ENCODE peak calls at places on chromosomes 13 and 19, in five cellular contexts. K is skeletal muscle cell, C is SK-N-SH, A is breast epithelium, H is tibial artery. Z is an unnamed sample.

GRCh38 chr13:37198629-37199028 is 93.2 kb upstream of the CSNK1A1L start:
- DNase-seq in H (no peak), C (no peak), A (no peak), K (no peak), Z (no peak)

GRCh38 chr19:42635233-42635539 is 40.5 kb upstream of the CEACAM8 start:
- DNase-seq in A (no peak), H (no peak), K (no peak), C (no peak), Z (no peak)

GRCh38 chr13:84025828-84026227 is 143.6 kb upstream of the SLITRK1 start:
- DNase-seq in K (no peak), C (no peak), H (no peak), A (no peak), Z (no peak)

GRCh38 chr13:29494520-29494919 is 101.0 kb downstream of the SLC7A1 start:
- DNase-seq in K (no peak), H (no peak), A (no peak), C (no peak), Z (no peak)

GRCh38 chr19:34365463-34366401 is 736 bp downstream of the GPI start:
- DNase-seq in K (no peak), C (peak), H (peak), A (no peak), Z (no peak)

GRCh38 chr13:50384724-50385123 is 369.5 kb downstream of the KCNRG start:
- DNase-seq in H (no peak), A (no peak), C (no peak), K (no peak), Z (no peak)

GRCh38 chr19:29812080-29812880 is 489 bp downstream of the CCNE1 start:
- DNase-seq in C (peak), H (peak), K (no peak), A (no peak), Z (no peak)

GRCh38 chr13:94112227-94112626 is 367.3 kb downstream of the DCT start:
- DNase-seq in H (no peak), C (no peak), K (peak), A (no peak), Z (no peak)

GRCh38 chr19:17327654-17328516 is 6.8 kb downstream of the ANO8 start:
- DNase-seq in C (peak), H (no peak), K (no peak), A (peak), Z (no peak)

GRCh38 chr19:17454579-17454978 is 6.1 kb upstream of the TMEM221 start:
- DNase-seq in C (peak), A (no peak), K (no peak), H (no peak), Z (no peak)

GRCh38 chr19:34960103-34960805 is 3.8 kb downstream of the ZNF792 start:
- DNase-seq in C (no peak), A (no peak), H (no peak), K (no peak), Z (no peak)

GRCh38 chr13:101647760-101648159 is 195.3 kb downstream of the ITGBL1 start:
- DNase-seq in C (no peak), K (no peak), H (no peak), A (no peak), Z (no peak)

GRCh38 chr13:46210362-46211083 is 1.2 kb upstream of the LRRC63 start:
- DNase-seq in K (no peak), A (no peak), H (no peak), C (no peak), Z (no peak)

GRCh38 chr13:114049026-114049425 is 75.2 kb upstream of the C13orf46 start:
- DNase-seq in K (no peak), A (no peak), C (no peak), H (no peak), Z (no peak)

GRCh38 chr19:49333426-49334288 is 1.5 kb upstream of the CD37 start:
- DNase-seq in K (no peak), A (peak), C (no peak), H (peak), Z (no peak)

GRCh38 chr13:111007209-111007608 is 92.3 kb upstream of the ANKRD10 start:
- DNase-seq in H (no peak), A (no peak), K (no peak), C (no peak), Z (no peak)

GRCh38 chr13:113400621-113401451 is 36.9 kb upstream of the GRTP1 start:
- DNase-seq in H (peak), K (no peak), C (no peak), A (no peak), Z (no peak)

GRCh38 chr13:41267106-41267505 is 3.7 kb upstream of the MTRF1 start:
- DNase-seq in C (no peak), H (no peak), A (no peak), K (no peak), Z (no peak)

GRCh38 chr13:100210966-100211710 is 122.2 kb downstream of the PCCA start:
- DNase-seq in H (no peak), C (no peak), A (no peak), K (no peak), Z (no peak)

GRCh38 chr13:77760893-77761292 is 63.4 kb downstream of the SLAIN1 start:
- DNase-seq in C (no peak), K (no peak), A (peak), H (no peak), Z (no peak)

GRCh38 chr13:94065741-94066140 is 413.7 kb downstream of the DCT start:
- DNase-seq in H (no peak), C (peak), A (no peak), K (no peak), Z (no peak)

DNA sequence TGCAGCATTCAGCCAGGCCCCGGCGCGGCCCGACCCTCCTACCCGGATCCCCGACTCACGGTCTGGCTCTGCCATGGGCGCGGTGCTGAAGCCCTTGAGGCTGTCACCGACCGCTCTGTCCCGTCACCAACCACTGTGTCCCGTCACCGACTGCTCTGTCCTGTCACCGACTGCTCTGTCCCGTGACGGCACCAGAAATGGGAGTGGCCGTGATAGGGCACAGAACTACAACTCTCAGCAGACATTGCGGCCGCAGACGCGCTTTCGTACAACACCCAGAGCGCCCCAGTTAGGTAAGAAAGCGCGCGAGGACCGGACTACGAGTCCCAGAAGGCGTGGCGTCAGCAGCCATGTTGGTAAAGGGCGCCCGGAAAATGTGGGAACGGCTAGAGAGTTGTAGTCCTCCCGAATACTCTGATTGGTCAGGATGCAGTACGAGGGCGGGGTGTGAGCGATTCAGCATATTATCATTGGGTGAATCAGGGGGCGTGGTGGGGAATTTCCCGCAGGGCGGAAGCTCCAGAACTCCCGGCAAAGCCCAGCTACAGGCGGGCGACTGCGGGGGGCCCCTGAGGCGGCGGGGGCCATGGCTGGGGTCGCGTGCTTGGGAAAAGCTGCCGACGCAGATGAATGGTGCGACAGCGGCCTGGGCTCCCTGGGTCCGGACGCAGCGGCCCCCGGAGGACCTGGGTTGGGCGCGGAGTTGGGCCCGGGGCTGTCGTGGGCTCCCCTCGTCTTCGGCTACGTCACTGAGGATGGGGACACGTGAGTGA is at the start of the genes NFKBIB and SIRT2:
- DNase-seq in C (peak), A (peak), K (peak), H (peak), Z (peak)
- H3K4me3 ChIP-seq in C (peak), A (peak), K (peak), H (peak), Z (peak)

GRCh38 chr13:54029226-54029625 is 1000.6 kb downstream of the OLFM4 start:
- DNase-seq in A (no peak), K (no peak), C (no peak), H (no peak), Z (no peak)
- H3K4me3 ChIP-seq in A (no peak), K (no peak), C (no peak), H (no peak), Z (no peak)

DNA sequence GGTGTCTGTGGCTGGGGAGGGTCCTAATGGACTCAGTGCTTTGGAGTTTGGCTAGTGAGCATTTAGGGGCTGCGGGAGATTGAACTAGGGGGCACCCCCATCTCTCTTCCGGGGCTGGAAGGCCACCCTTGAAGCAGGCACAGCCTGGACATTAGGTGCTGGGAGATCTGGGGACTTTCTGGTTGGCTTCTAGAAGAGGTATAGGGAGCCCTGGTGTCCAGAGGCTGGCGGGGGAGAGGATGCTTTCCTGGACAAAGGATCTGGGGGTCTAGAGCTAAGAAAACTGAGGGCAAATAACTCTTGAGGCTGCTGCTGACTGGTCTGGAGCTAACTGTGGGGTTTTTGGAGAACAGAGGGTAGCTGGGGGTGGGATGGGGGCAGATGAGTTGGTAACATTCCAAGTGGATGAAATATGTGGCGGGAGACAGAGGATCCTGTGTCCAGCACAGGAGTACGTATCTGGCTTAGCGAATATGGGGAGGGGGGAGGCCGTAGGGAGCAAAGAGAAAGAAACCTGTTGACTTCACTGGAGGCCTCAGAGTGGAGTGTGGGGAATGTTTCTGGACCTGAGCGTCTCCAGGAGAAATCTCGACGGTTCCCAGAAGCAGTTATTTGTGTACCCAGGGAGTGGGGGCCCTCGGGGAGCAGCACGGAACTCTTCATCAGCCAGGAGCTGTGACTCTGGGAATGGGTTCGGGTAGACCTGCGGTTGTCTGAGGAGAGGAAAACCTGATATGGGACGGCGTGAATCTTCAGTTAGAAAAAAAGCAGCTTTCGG is 1.4 kb downstream of the HNRNPUL1 start:
- DNase-seq in A (no peak), H (peak), C (peak), K (no peak), Z (no peak)
- H3K4me3 ChIP-seq in A (peak), H (peak), C (peak), K (peak), Z (peak)

GRCh38 chr19:56681702-56682101 is 10.1 kb upstream of the ZNF835 start:
- DNase-seq in K (no peak), A (no peak), C (no peak), H (no peak), Z (no peak)
- H3K4me3 ChIP-seq in K (no peak), A (no peak), C (no peak), H (no peak), Z (no peak)

Z was measured in esophagus squamous epithelium.